ENCODE peak calls at places on chromosomes 6 and 20, in five cellular contexts. G is heart left ventricle, Y is type B pancreatic cell, W is uterus, U is esophagus muscularis mucosa. Z is an unnamed sample.

GRCh38 chr6:170512249-170512648 is 40.9 kb downstream of the PSMB1 start:
- DNase-seq in Y (no peak), U (no peak), G (no peak), W (no peak), Z (no peak)

GRCh38 chr20:63055575-63056235 is 48.9 kb upstream of the BHLHE23 start:
- DNase-seq in U (no peak), W (no peak), Y (no peak), G (no peak), Z (no peak)

GRCh38 chr20:3383878-3384495 is 23.5 kb downstream of the DNAAF9 start:
- DNase-seq in W (no peak), G (no peak), Y (no peak), U (no peak), Z (no peak)

GRCh38 chr6:150196942-150197745 is 54.3 kb downstream of the PPP1R14C start:
- DNase-seq in G (no peak), U (no peak), W (no peak), Y (no peak), Z (no peak)

GRCh38 chr20:22577515-22578220 is 6.7 kb downstream of the FOXA2 start:
- DNase-seq in G (no peak), U (no peak), Y (no peak), W (no peak), Z (peak)

GRCh38 chr20:25247100-25247665 is 702 bp upstream of the PYGB start:
- DNase-seq in G (peak), W (peak), U (no peak), Y (no peak), Z (peak)

GRCh38 chr20:33791959-33792597 is 19.1 kb upstream of the CHMP4B start:
- DNase-seq in Y (peak), G (peak), W (peak), U (no peak), Z (peak)

GRCh38 chr6:122913558-122913957 is 82.5 kb upstream of the CLVS2 start:
- DNase-seq in Y (no peak), W (no peak), U (no peak), G (no peak), Z (no peak)

GRCh38 chr6:138662474-138662873 is 111.1 kb upstream of the CCDC28A start:
- DNase-seq in Y (no peak), G (no peak), W (no peak), U (no peak), Z (no peak)

GRCh38 chr20:46814366-46815232 is 80.0 kb upstream of the EYA2 start:
- DNase-seq in U (no peak), G (no peak), W (no peak), Y (peak), Z (no peak)

GRCh38 chr6:1916334-1916985 is 306.7 kb downstream of the FOXC1 start:
- DNase-seq in U (peak), G (no peak), W (no peak), Y (no peak), Z (no peak)

DNA sequence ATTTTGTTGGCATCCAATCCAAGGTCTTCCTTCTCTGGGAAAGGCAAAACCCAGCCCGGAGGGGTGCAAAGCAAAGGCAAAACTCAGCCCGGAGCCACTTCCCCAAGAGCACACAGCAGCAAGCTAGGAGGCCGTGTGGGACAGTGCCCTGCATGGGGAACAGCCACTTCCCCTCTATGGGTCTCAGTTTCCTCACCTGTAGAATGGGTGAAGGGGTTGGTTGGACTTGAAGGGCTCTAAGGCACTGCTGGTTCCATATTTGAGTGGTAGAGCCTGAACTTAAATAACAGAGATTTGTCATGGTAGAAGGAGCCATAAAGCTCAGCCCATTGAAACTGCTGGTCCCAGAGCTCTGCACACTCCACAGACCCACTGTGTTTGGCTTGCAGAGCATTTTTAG is 51.3 kb upstream of the CCDC167 start:
- DNase-seq in Y (no peak), G (no peak), U (no peak), W (no peak), Z (no peak)
- TF ChIP-seq CTCF in Y (no peak), G (no peak), U (no peak), W (no peak), Z (no peak)

GRCh38 chr20:40651121-40651520 is 37.9 kb downstream of the MAFB start:
- DNase-seq in G (no peak), Y (no peak), U (no peak), W (no peak), Z (no peak)

GRCh38 chr20:40644863-40645262 is 44.2 kb downstream of the MAFB start:
- DNase-seq in Y (no peak), W (no peak), U (no peak), G (no peak), Z (no peak)

GRCh38 chr20:40650707-40651106 is 38.3 kb downstream of the MAFB start:
- DNase-seq in U (no peak), G (no peak), Y (no peak), W (no peak), Z (no peak)

GRCh38 chr20:40646321-40647212 is 42.5 kb downstream of the MAFB start:
- DNase-seq in Y (no peak), W (no peak), U (no peak), G (no peak), Z (no peak)

GRCh38 chr20:40648505-40649072 is 40.4 kb downstream of the MAFB start:
- DNase-seq in G (no peak), W (no peak), Y (no peak), U (no peak), Z (no peak)
- TF ChIP-seq CTCF in G (no peak), W (no peak), Y (no peak), U (no peak), Z (no peak)

GRCh38 chr6:85193339-85193738 is 256.5 kb upstream of the NT5E start:
- DNase-seq in G (no peak), U (no peak), W (no peak), Y (no peak), Z (no peak)

GRCh38 chr6:85192186-85192585 is 257.7 kb upstream of the NT5E start:
- DNase-seq in Y (no peak), U (no peak), G (no peak), W (no peak), Z (no peak)

GRCh38 chr6:85186546-85187170 is 263.2 kb upstream of the NT5E start:
- DNase-seq in W (no peak), U (no peak), G (no peak), Y (no peak), Z (no peak)

GRCh38 chr6:85192596-85192995 is 257.3 kb upstream of the NT5E start:
- DNase-seq in U (no peak), Y (no peak), W (no peak), G (no peak), Z (no peak)

GRCh38 chr6:85191656-85192055 is 258.2 kb upstream of the NT5E start:
- DNase-seq in G (no peak), W (no peak), U (no peak), Y (no peak), Z (no peak)
- TF ChIP-seq CTCF in G (no peak), W (no peak), U (no peak), Y (no peak), Z (no peak)

GRCh38 chr6:33513213-33513612 is 58.8 kb downstream of the ZBTB9 start:
- DNase-seq in Y (no peak), W (no peak), G (no peak), U (no peak), Z (no peak)

GRCh38 chr6:33507261-33507660 is 52.9 kb downstream of the ZBTB9 start:
- DNase-seq in W (no peak), G (no peak), U (no peak), Y (no peak), Z (no peak)

GRCh38 chr6:33504486-33504885 is 50.1 kb downstream of the ZBTB9 start:
- DNase-seq in Y (no peak), U (no peak), W (no peak), G (no peak), Z (no peak)

GRCh38 chr6:33505544-33506330 is 51.4 kb downstream of the ZBTB9 start:
- DNase-seq in W (no peak), G (no peak), U (no peak), Y (no peak), Z (no peak)

DNA sequence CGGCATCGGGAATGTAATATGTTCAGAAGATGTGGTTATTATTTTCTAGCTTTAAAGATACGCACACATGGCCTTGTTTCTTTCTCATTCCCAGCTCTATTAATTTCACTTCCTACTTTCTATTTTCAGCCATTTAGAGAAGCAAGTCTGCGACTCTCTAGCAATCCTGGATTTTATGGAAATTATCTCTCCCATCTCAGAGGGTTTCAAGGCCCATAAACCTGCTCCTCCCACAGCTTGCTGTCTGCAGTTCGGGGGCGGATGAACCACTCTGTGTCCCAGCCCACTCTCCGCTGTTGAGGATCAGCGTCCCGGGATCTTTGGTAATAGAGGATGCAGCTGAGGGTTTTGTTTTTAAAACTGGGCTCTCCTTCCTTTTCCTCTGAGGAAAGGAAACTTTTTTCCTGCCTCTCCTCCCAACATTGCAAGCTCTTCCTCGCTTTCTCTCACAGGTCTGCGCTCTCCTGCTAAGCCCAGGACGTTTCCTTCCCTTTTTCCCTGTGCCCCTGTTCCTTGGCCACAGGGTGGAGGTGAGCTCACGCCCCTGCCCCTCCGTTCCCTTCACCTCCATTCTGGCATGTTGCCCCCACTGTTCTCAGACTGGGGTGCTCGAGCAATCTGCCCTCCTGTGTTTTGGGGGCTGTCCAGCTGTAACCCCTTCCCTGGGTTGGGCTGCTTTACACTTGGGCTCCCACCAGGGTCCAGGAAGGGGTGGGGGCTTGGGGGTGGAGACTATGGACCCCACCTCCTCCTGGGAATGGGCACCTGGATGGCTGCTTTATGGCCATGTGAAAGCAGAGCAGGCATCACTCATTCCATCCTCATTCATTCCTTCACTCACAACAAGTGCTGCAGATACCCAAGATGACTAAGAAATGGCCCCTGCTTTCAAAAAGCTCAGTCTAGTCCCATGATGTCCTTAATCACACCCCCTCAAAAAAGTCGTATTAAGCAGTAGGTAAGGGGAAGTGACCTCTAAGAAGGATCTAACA is 54.9 kb downstream of the ZBTB9 start:
- DNase-seq in U (no peak), W (no peak), Y (no peak), G (no peak), Z (no peak)
- TF ChIP-seq CTCF in U (no peak), W (no peak), Y (no peak), G (no peak), Z (no peak)

Z was measured in lung.